ENCODE peak calls at places on chromosomes 4 and X, in five cellular contexts. G is type B pancreatic cell, Q is A549, Y is cardiac fibroblast, W is pancreas. E is an unnamed sample.

GRCh38 chr4:112287258-112287873 is 1.7 kb upstream of the TIFA start:
- DNase-seq in G (no peak), Q (no peak), Y (no peak), W (no peak), E (no peak)

GRCh38 chr4:6926681-6927478 is 17.3 kb downstream of the TBC1D14 start:
- DNase-seq in G (no peak), Q (no peak), Y (peak; percentile 38), W (no peak), E (peak; percentile 51)

GRCh38 chrX:14051416-14051815 is 21.7 kb upstream of the GEMIN8 start:
- DNase-seq in G (no peak), Q (no peak), Y (no peak), W (no peak), E (no peak)

GRCh38 chr4:43776371-43776770 is 672.2 kb downstream of the KCTD8 start:
- DNase-seq in G (no peak), Q (peak; percentile 0), Y (peak; percentile 5), W (no peak), E (no peak)

GRCh38 chr4:176780995-176781738 is 11.6 kb downstream of the VEGFC start:
- DNase-seq in G (no peak), Q (no peak), Y (peak; percentile 46), W (no peak), E (no peak)

GRCh38 chr4:149145803-149146202 is 669.8 kb downstream of the IQCM start:
- DNase-seq in G (no peak), Q (no peak), Y (no peak), W (no peak), E (no peak)

GRCh38 chr4:7656244-7656800 is 221.6 kb upstream of the PSAPL1 start:
- DNase-seq in G (no peak), Q (no peak), Y (no peak), W (no peak), E (no peak)

GRCh38 chrX:152652467-152652866 is 14.8 kb downstream of the GABRQ start:
- DNase-seq in G (no peak), Q (no peak), Y (no peak), W (no peak), E (no peak)

GRCh38 chr4:183783933-183784622 is 121.0 kb upstream of the STOX2 start:
- DNase-seq in G (no peak), Q (no peak), Y (peak; percentile 77), W (no peak), E (no peak)

GRCh38 chr4:3221996-3222395 is 27.0 kb upstream of the MSANTD1 start:
- DNase-seq in G (no peak), Q (no peak), Y (no peak), W (no peak), E (no peak)

DNA sequence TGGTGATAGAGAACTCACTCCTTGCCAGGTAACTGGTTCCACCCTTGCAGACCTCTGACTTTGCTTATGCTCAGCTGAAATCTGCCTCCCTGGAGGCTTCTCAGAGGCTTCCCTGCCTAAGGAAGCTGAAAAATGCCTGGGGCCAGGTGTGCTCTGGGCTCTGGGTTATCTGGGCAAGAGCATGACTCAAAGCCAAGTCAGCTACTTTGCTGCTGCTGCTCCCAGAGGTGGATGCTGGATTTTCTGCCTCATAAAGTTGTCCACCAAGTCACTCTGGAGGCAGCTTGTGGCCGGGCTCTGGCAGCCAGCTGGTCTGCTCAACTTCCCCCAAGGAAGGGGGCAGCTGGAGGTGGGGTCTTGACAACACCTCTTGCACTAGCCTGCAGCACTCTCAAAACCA is 132.7 kb downstream of the PJA1 start:
- DNase-seq in G (peak; percentile 43), Q (no peak), Y (no peak), W (no peak), E (peak; percentile 19)
- TF ChIP-seq CTCF in G (no peak), Q (no peak), Y (no peak), W (no peak), E (no peak)

DNA sequence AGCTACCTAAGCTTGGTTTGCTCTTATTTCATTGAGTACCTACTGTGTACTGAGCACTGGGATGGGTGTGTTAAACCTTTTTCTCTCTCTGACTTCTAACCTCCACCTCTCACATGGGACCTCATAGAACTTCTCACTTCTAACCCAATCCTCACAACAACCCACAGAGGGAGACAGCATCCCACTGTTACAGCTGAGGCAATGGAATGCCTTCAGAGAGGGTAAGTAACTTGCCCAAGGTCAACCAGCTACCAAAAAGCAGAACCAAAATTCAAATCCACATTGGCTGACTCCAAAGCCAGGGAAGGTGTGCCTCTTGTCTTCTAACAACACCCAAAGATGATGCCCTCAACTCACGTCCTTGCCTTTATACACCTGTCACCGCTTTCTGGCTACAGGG is 5.4 kb downstream of the SEL1L3 start:
- DNase-seq in G (no peak), Q (no peak), Y (no peak), W (no peak), E (no peak)
- TF ChIP-seq CTCF in G (no peak), Q (no peak), Y (peak; percentile 13), W (no peak), E (no peak)

DNA sequence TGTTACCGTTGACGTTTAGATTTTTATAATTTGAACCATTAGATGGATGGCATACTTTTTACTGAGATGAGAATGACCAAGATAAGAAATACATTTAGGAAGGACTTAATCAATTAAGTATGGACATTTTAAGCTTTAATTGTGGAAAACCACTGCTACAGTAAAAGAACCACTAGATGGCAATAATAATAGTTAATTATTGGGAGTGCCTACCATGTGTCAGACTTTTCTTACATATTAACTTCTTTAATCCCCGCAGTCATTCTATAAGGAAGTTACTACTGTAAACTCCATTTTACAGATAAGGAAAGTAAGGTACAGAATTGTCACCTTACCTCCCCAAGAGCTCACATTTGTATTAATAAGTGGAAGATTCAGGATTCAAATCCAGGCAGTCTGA is 48.5 kb upstream of the MYOZ2 start:
- DNase-seq in G (no peak), Q (no peak), Y (peak; percentile 39), W (no peak), E (no peak)
- TF ChIP-seq CTCF in G (peak; percentile 16), Q (peak; percentile 41), Y (peak; percentile 32), W (peak; percentile 17), E (no peak)

GRCh38 chr4:156934259-156934635 is 37.4 kb downstream of the PDGFC start:
- DNase-seq in G (no peak), Q (no peak), Y (no peak), W (no peak), E (no peak)

GRCh38 chr4:156933633-156934258 is 37.9 kb downstream of the PDGFC start:
- DNase-seq in G (no peak), Q (no peak), Y (peak; percentile 49), W (no peak), E (no peak)

GRCh38 chr4:156929706-156930105 is 41.9 kb downstream of the PDGFC start:
- DNase-seq in G (no peak), Q (no peak), Y (no peak), W (no peak), E (no peak)

GRCh38 chr4:156931267-156931666 is 40.3 kb downstream of the PDGFC start:
- DNase-seq in G (no peak), Q (peak; percentile 36), Y (peak; percentile 66), W (peak; percentile 15), E (no peak)
- TF ChIP-seq CTCF in G (no peak), Q (no peak), Y (no peak), W (no peak), E (no peak)

DNA sequence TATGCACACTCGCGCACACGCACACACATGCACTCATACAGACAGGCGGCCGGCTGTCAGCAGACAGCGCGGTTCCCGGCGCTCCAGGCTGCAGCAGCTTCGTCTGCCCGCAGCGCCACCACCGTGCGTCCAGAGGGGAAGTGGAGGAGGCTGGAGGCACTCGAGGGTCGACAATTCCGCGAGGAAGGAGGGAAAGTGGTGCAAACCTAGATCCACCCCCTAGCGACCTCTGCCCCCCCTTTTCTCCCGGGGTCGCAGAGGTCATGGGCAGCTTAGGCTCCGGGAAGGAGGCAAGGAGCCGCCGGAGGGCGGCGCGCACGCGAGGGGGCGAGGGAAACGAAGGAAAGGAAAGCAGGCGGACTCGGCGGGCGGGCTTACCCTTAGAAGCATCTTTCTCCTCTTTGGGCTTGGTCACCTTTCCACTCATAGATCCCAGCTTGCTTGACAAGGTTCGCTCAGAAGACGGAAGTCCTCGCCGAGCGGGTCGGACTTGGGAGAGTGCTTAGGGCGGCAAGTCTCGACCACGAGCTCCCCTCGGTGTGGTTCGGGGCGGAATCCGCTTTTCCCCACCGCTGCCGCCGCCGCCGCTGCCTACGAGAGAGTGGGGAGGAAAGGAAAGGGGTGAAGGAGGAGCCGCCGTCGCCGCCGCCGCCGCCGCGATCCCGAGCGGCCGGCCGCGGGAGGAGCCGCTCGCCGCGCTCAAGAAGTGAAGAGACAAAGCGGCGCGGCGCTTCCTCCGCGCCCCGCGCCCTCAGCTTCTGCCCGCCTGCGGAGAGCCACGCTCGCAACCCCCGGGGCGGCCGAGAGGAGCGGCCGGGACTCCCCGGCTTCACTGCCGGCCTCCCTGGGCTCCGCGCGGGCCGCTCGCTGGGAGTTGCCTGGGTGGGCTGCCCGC is 326.6 kb upstream of the F9 start:
- DNase-seq in G (peak; percentile 74), Q (no peak), Y (no peak), W (no peak), E (peak; percentile 28)
- TF ChIP-seq CTCF in G (peak; percentile 38), Q (no peak), Y (no peak), W (no peak), E (no peak)

DNA sequence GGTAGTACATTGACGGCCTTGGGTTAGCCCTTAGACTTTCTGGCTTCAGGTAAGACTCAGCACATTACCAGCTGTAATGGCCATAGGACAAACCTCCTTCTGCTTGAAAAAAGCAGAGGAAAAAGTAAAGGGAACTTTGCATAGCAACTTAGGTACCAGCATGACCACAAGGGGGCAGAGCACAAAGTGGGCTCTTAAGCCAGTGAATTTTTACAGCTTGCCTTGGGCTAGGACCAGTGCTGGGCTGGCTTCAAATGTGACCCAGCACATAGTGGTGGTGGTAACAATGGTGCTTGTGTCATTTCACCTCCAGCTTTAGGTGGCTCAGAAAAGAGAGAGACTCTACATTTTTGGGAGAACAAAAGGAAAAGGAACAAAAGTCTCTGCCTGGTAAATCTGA is 66.1 kb downstream of the KLHL4 start:
- DNase-seq in G (no peak), Q (no peak), Y (no peak), W (no peak), E (no peak)
- TF ChIP-seq CTCF in G (peak; percentile 75), Q (peak; percentile 26), Y (peak; percentile 38), W (peak; percentile 26), E (peak; percentile 72)

GRCh38 chr4:65943076-65943475 is 272.8 kb upstream of the EPHA5 start:
- DNase-seq in G (no peak), Q (peak; percentile 2), Y (peak; percentile 81), W (no peak), E (no peak)
- TF ChIP-seq CTCF in G (peak; percentile 23), Q (no peak), Y (peak; percentile 26), W (no peak), E (no peak)

GRCh38 chr4:119629142-119629471 is 503 bp upstream of the PDE5A start:
- DNase-seq in G (no peak), Q (no peak), Y (no peak), W (no peak), E (no peak)
- TF ChIP-seq CTCF in G (no peak), Q (no peak), Y (no peak), W (no peak), E (peak; percentile 4)